ENCODE peak calls at places on chromosomes 7 and 10, in ten cellular contexts. One of them, this sample, is unnamed.

GRCh38 chr10:7515549-7515948 is 104.7 kb upstream of the SFMBT2 start:
- DNase-seq in kidney: no peak
- DNase-seq in H9: no peak
- DNase-seq in endothelial cell of umbilical vein: no peak
- DNase-seq in GM23338: no peak
- DNase-seq in left ventricle myocardium inferior: no peak
- DNase-seq in fibroblast of mammary gland: no peak
- DNase-seq in GM12865: no peak
- DNase-seq in glutamatergic neuron: no peak
- DNase-seq in suprapubic skin: no peak
- DNase-seq in this sample: no peak

GRCh38 chr10:12638103-12638502 is 288.8 kb downstream of the CAMK1D start:
- DNase-seq in kidney: no peak
- DNase-seq in H9: no peak
- DNase-seq in endothelial cell of umbilical vein: no peak
- DNase-seq in GM23338: no peak
- DNase-seq in left ventricle myocardium inferior: no peak
- DNase-seq in fibroblast of mammary gland: peak
- DNase-seq in GM12865: no peak
- DNase-seq in glutamatergic neuron: no peak
- DNase-seq in suprapubic skin: no peak
- DNase-seq in this sample: peak

GRCh38 chr7:134885967-134886352 is 100.3 kb upstream of the AGBL3 start:
- DNase-seq in kidney: no peak
- DNase-seq in H9: no peak
- DNase-seq in endothelial cell of umbilical vein: no peak
- DNase-seq in GM23338: no peak
- DNase-seq in left ventricle myocardium inferior: no peak
- DNase-seq in fibroblast of mammary gland: peak
- DNase-seq in GM12865: no peak
- DNase-seq in glutamatergic neuron: no peak
- DNase-seq in suprapubic skin: no peak
- DNase-seq in this sample: no peak

GRCh38 chr10:60549686-60550085 is 160.0 kb upstream of the ANK3 start:
- DNase-seq in kidney: no peak
- DNase-seq in H9: no peak
- DNase-seq in endothelial cell of umbilical vein: peak
- DNase-seq in GM23338: peak
- DNase-seq in left ventricle myocardium inferior: no peak
- DNase-seq in fibroblast of mammary gland: peak
- DNase-seq in GM12865: peak
- DNase-seq in glutamatergic neuron: no peak
- DNase-seq in suprapubic skin: no peak
- DNase-seq in this sample: peak

GRCh38 chr7:121940907-121941306 is 67.9 kb downstream of the PTPRZ1 start:
- DNase-seq in kidney: no peak
- DNase-seq in H9: no peak
- DNase-seq in endothelial cell of umbilical vein: no peak
- DNase-seq in GM23338: no peak
- DNase-seq in left ventricle myocardium inferior: no peak
- DNase-seq in fibroblast of mammary gland: no peak
- DNase-seq in GM12865: no peak
- DNase-seq in glutamatergic neuron: no peak
- DNase-seq in suprapubic skin: no peak
- DNase-seq in this sample: no peak

GRCh38 chr10:102777696-102778530 is 34.2 kb downstream of the WBP1L start:
- DNase-seq in kidney: no peak
- DNase-seq in H9: peak
- DNase-seq in endothelial cell of umbilical vein: no peak
- DNase-seq in GM23338: peak
- DNase-seq in left ventricle myocardium inferior: no peak
- DNase-seq in fibroblast of mammary gland: peak
- DNase-seq in GM12865: no peak
- DNase-seq in glutamatergic neuron: no peak
- DNase-seq in suprapubic skin: no peak
- DNase-seq in this sample: no peak

GRCh38 chr7:131111081-131111576 is 216.5 kb upstream of the MKLN1 start:
- DNase-seq in kidney: no peak
- DNase-seq in H9: no peak
- DNase-seq in endothelial cell of umbilical vein: peak
- DNase-seq in GM23338: no peak
- DNase-seq in left ventricle myocardium inferior: no peak
- DNase-seq in fibroblast of mammary gland: peak
- DNase-seq in GM12865: peak
- DNase-seq in glutamatergic neuron: no peak
- DNase-seq in suprapubic skin: no peak
- DNase-seq in this sample: peak

GRCh38 chr7:128672927-128673517 is 930 bp downstream of the GARIN1A start:
- DNase-seq in kidney: no peak
- DNase-seq in H9: peak
- DNase-seq in endothelial cell of umbilical vein: peak
- DNase-seq in GM23338: peak
- DNase-seq in left ventricle myocardium inferior: no peak
- DNase-seq in fibroblast of mammary gland: peak
- DNase-seq in GM12865: peak
- DNase-seq in glutamatergic neuron: peak
- DNase-seq in suprapubic skin: no peak
- DNase-seq in this sample: peak

GRCh38 chr10:62076872-62077271 is 175.4 kb downstream of the ARID5B start:
- DNase-seq in kidney: no peak
- DNase-seq in H9: no peak
- DNase-seq in endothelial cell of umbilical vein: no peak
- DNase-seq in GM23338: no peak
- DNase-seq in left ventricle myocardium inferior: no peak
- DNase-seq in fibroblast of mammary gland: peak
- DNase-seq in GM12865: no peak
- DNase-seq in glutamatergic neuron: no peak
- DNase-seq in suprapubic skin: no peak
- DNase-seq in this sample: no peak

GRCh38 chr7:151231964-151232271 is 365 bp upstream of the CHPF2 start:
- DNase-seq in kidney: no peak
- DNase-seq in H9: no peak
- DNase-seq in endothelial cell of umbilical vein: no peak
- DNase-seq in GM23338: no peak
- DNase-seq in left ventricle myocardium inferior: no peak
- DNase-seq in fibroblast of mammary gland: no peak
- DNase-seq in GM12865: no peak
- DNase-seq in glutamatergic neuron: no peak
- DNase-seq in suprapubic skin: no peak
- DNase-seq in this sample: peak

GRCh38 chr7:130921391-130922180 is 187.6 kb upstream of the KLF14 start:
- DNase-seq in kidney: peak
- DNase-seq in H9: no peak
- DNase-seq in endothelial cell of umbilical vein: peak
- DNase-seq in GM23338: peak
- DNase-seq in left ventricle myocardium inferior: peak
- DNase-seq in fibroblast of mammary gland: peak
- DNase-seq in GM12865: no peak
- DNase-seq in glutamatergic neuron: no peak
- DNase-seq in suprapubic skin: no peak
- DNase-seq in this sample: no peak

GRCh38 chr7:87047-87446 is 105.3 kb upstream of the FAM20C start:
- DNase-seq in kidney: no peak
- DNase-seq in H9: no peak
- DNase-seq in endothelial cell of umbilical vein: no peak
- DNase-seq in GM23338: no peak
- DNase-seq in left ventricle myocardium inferior: no peak
- DNase-seq in fibroblast of mammary gland: no peak
- DNase-seq in GM12865: no peak
- DNase-seq in glutamatergic neuron: no peak
- DNase-seq in suprapubic skin: no peak
- DNase-seq in this sample: no peak

GRCh38 chr10:97407211-97407951 is 6.2 kb upstream of the RRP12 start:
- DNase-seq in kidney: no peak
- DNase-seq in H9: peak
- DNase-seq in endothelial cell of umbilical vein: peak
- DNase-seq in GM23338: peak
- DNase-seq in left ventricle myocardium inferior: no peak
- DNase-seq in fibroblast of mammary gland: peak
- DNase-seq in GM12865: peak
- DNase-seq in glutamatergic neuron: peak
- DNase-seq in suprapubic skin: no peak
- DNase-seq in this sample: peak

GRCh38 chr10:125783957-125784356 is 8.3 kb upstream of the MMP21 start:
- DNase-seq in kidney: no peak
- DNase-seq in H9: no peak
- DNase-seq in endothelial cell of umbilical vein: no peak
- DNase-seq in GM23338: no peak
- DNase-seq in left ventricle myocardium inferior: no peak
- DNase-seq in fibroblast of mammary gland: no peak
- DNase-seq in GM12865: peak
- DNase-seq in glutamatergic neuron: no peak
- DNase-seq in suprapubic skin: no peak
- DNase-seq in this sample: peak

GRCh38 chr7:100489824-100490223 is 6.1 kb downstream of the NYAP1 start:
- DNase-seq in kidney: peak
- DNase-seq in H9: peak
- DNase-seq in endothelial cell of umbilical vein: no peak
- DNase-seq in GM23338: peak
- DNase-seq in left ventricle myocardium inferior: no peak
- DNase-seq in fibroblast of mammary gland: peak
- DNase-seq in GM12865: peak
- DNase-seq in glutamatergic neuron: peak
- DNase-seq in suprapubic skin: no peak
- DNase-seq in this sample: peak

GRCh38 chr7:26657139-26657753 is 207.1 kb downstream of the SKAP2 start:
- DNase-seq in kidney: no peak
- DNase-seq in H9: no peak
- DNase-seq in endothelial cell of umbilical vein: no peak
- DNase-seq in GM23338: peak
- DNase-seq in left ventricle myocardium inferior: no peak
- DNase-seq in fibroblast of mammary gland: no peak
- DNase-seq in GM12865: no peak
- DNase-seq in glutamatergic neuron: peak
- DNase-seq in suprapubic skin: no peak
- DNase-seq in this sample: no peak

GRCh38 chr7:94969434-94970084 is 62.2 kb downstream of the PPP1R9A start:
- DNase-seq in kidney: no peak
- DNase-seq in H9: peak
- DNase-seq in endothelial cell of umbilical vein: no peak
- DNase-seq in GM23338: peak
- DNase-seq in left ventricle myocardium inferior: no peak
- DNase-seq in fibroblast of mammary gland: no peak
- DNase-seq in GM12865: no peak
- DNase-seq in glutamatergic neuron: no peak
- DNase-seq in suprapubic skin: no peak
- DNase-seq in this sample: no peak

GRCh38 chr10:45672201-45673073 is at the start of gene ZFAND4:
- DNase-seq in kidney: peak
- DNase-seq in H9: peak
- DNase-seq in endothelial cell of umbilical vein: peak
- DNase-seq in GM23338: peak
- DNase-seq in left ventricle myocardium inferior: peak
- DNase-seq in fibroblast of mammary gland: peak
- DNase-seq in GM12865: peak
- DNase-seq in glutamatergic neuron: peak
- DNase-seq in suprapubic skin: peak
- DNase-seq in this sample: peak

GRCh38 chr10:90775351-90776028 is 82.3 kb downstream of the HTR7 start:
- DNase-seq in kidney: no peak
- DNase-seq in H9: no peak
- DNase-seq in endothelial cell of umbilical vein: no peak
- DNase-seq in GM23338: peak
- DNase-seq in left ventricle myocardium inferior: no peak
- DNase-seq in fibroblast of mammary gland: peak
- DNase-seq in GM12865: peak
- DNase-seq in glutamatergic neuron: no peak
- DNase-seq in suprapubic skin: no peak
- DNase-seq in this sample: no peak

GRCh38 chr10:47253651-47254375 is 46.2 kb upstream of the GDF10 start:
- DNase-seq in kidney: no peak
- DNase-seq in H9: no peak
- DNase-seq in endothelial cell of umbilical vein: no peak
- DNase-seq in GM23338: no peak
- DNase-seq in left ventricle myocardium inferior: peak
- DNase-seq in fibroblast of mammary gland: peak
- DNase-seq in GM12865: no peak
- DNase-seq in glutamatergic neuron: no peak
- DNase-seq in suprapubic skin: no peak
- DNase-seq in this sample: no peak

GRCh38 chr10:103478671-103479070 is 369 bp downstream of the CALHM3 start:
- DNase-seq in kidney: no peak
- DNase-seq in H9: no peak
- DNase-seq in endothelial cell of umbilical vein: no peak
- DNase-seq in GM23338: no peak
- DNase-seq in left ventricle myocardium inferior: no peak
- DNase-seq in fibroblast of mammary gland: no peak
- DNase-seq in GM12865: no peak
- DNase-seq in glutamatergic neuron: no peak
- DNase-seq in suprapubic skin: no peak
- DNase-seq in this sample: no peak

GRCh38 chr10:847868-848267 is 83.6 kb downstream of the LARP4B start:
- DNase-seq in kidney: no peak
- DNase-seq in H9: no peak
- DNase-seq in endothelial cell of umbilical vein: no peak
- DNase-seq in GM23338: peak
- DNase-seq in left ventricle myocardium inferior: no peak
- DNase-seq in fibroblast of mammary gland: no peak
- DNase-seq in GM12865: no peak
- DNase-seq in glutamatergic neuron: no peak
- DNase-seq in suprapubic skin: no peak
- DNase-seq in this sample: no peak
- TF ChIP-seq CTCF in kidney: no peak
- TF ChIP-seq CTCF in H9: peak
- TF ChIP-seq CTCF in endothelial cell of umbilical vein: no peak
- TF ChIP-seq CTCF in GM23338: peak
- TF ChIP-seq CTCF in left ventricle myocardium inferior: peak
- TF ChIP-seq CTCF in fibroblast of mammary gland: peak
- TF ChIP-seq CTCF in GM12865: no peak
- TF ChIP-seq CTCF in glutamatergic neuron: no peak
- TF ChIP-seq CTCF in suprapubic skin: no peak
- TF ChIP-seq CTCF in this sample: no peak

GRCh38 chr7:39566056-39566921 is at the start of gene YAE1:
- DNase-seq in kidney: peak
- DNase-seq in H9: peak
- DNase-seq in endothelial cell of umbilical vein: peak
- DNase-seq in GM23338: peak
- DNase-seq in left ventricle myocardium inferior: peak
- DNase-seq in fibroblast of mammary gland: peak
- DNase-seq in GM12865: peak
- DNase-seq in glutamatergic neuron: peak
- DNase-seq in suprapubic skin: peak
- DNase-seq in this sample: peak
- TF ChIP-seq CTCF in kidney: no peak
- TF ChIP-seq CTCF in H9: no peak
- TF ChIP-seq CTCF in endothelial cell of umbilical vein: no peak
- TF ChIP-seq CTCF in GM23338: no peak
- TF ChIP-seq CTCF in left ventricle myocardium inferior: no peak
- TF ChIP-seq CTCF in fibroblast of mammary gland: no peak
- TF ChIP-seq CTCF in GM12865: no peak
- TF ChIP-seq CTCF in glutamatergic neuron: no peak
- TF ChIP-seq CTCF in suprapubic skin: no peak
- TF ChIP-seq CTCF in this sample: no peak

GRCh38 chr10:4909118-4909517 is 54.1 kb upstream of the AKR1C1 start:
- DNase-seq in kidney: no peak
- DNase-seq in H9: no peak
- DNase-seq in endothelial cell of umbilical vein: no peak
- DNase-seq in GM23338: no peak
- DNase-seq in left ventricle myocardium inferior: no peak
- DNase-seq in fibroblast of mammary gland: no peak
- DNase-seq in GM12865: peak
- DNase-seq in glutamatergic neuron: no peak
- DNase-seq in suprapubic skin: no peak
- DNase-seq in this sample: no peak
- TF ChIP-seq CTCF in kidney: no peak
- TF ChIP-seq CTCF in H9: no peak
- TF ChIP-seq CTCF in endothelial cell of umbilical vein: no peak
- TF ChIP-seq CTCF in GM23338: no peak
- TF ChIP-seq CTCF in left ventricle myocardium inferior: no peak
- TF ChIP-seq CTCF in fibroblast of mammary gland: no peak
- TF ChIP-seq CTCF in GM12865: no peak
- TF ChIP-seq CTCF in glutamatergic neuron: no peak
- TF ChIP-seq CTCF in suprapubic skin: no peak
- TF ChIP-seq CTCF in this sample: no peak

GRCh38 chr7:106367018-106367420 is 82.2 kb upstream of the NAMPT start:
- DNase-seq in kidney: no peak
- DNase-seq in H9: no peak
- DNase-seq in endothelial cell of umbilical vein: peak
- DNase-seq in GM23338: peak
- DNase-seq in left ventricle myocardium inferior: no peak
- DNase-seq in fibroblast of mammary gland: peak
- DNase-seq in GM12865: peak
- DNase-seq in glutamatergic neuron: no peak
- DNase-seq in suprapubic skin: no peak
- DNase-seq in this sample: peak
- TF ChIP-seq CTCF in kidney: no peak
- TF ChIP-seq CTCF in H9: peak
- TF ChIP-seq CTCF in endothelial cell of umbilical vein: peak
- TF ChIP-seq CTCF in GM23338: peak
- TF ChIP-seq CTCF in left ventricle myocardium inferior: no peak
- TF ChIP-seq CTCF in fibroblast of mammary gland: peak
- TF ChIP-seq CTCF in GM12865: peak
- TF ChIP-seq CTCF in glutamatergic neuron: no peak
- TF ChIP-seq CTCF in suprapubic skin: no peak
- TF ChIP-seq CTCF in this sample: no peak